ENCODE peak calls at places on chromosome 7, in seven cellular contexts. N is globus pallidus, A is EL, K is osteocyte, U is posterior cingulate gyrus, X is cardiac fibroblast, E is KBM-7. C is an unnamed sample.

GRCh38 chr7:142459557-142459963 is 201.7 kb upstream of the PRSS58 start:
- DNase-seq in N (peak; percentile 60), A (peak; percentile 84), K (peak; percentile 69), U (no peak), X (peak; percentile 79), E (peak; percentile 55), C (peak; percentile 50)

GRCh38 chr7:112510032-112510742 is 29.4 kb downstream of the LSMEM1 start:
- DNase-seq in N (no peak), A (peak; percentile 64), K (no peak), U (no peak), X (peak; percentile 60), E (peak; percentile 53), C (no peak)

GRCh38 chr7:81715984-81716588 is 53.8 kb downstream of the HGF start:
- DNase-seq in N (no peak), A (peak; percentile 59), K (no peak), U (no peak), X (peak; percentile 58), E (no peak), C (no peak)

GRCh38 chr7:130272456-130273080 is 5.9 kb downstream of the CPA2 start:
- DNase-seq in N (peak; percentile 41), A (no peak), K (no peak), U (peak; percentile 81), X (no peak), E (peak; percentile 53), C (peak; percentile 11)

GRCh38 chr7:1418505-1419309 is 40.6 kb downstream of the MICALL2 start:
- DNase-seq in N (no peak), A (peak; percentile 31), K (no peak), U (no peak), X (no peak), E (no peak), C (no peak)

GRCh38 chr7:72334066-72334465 is 78.1 kb downstream of the CALN1 start:
- DNase-seq in N (no peak), A (no peak), K (no peak), U (no peak), X (no peak), E (peak; percentile 19), C (no peak)

GRCh38 chr7:29565982-29566746 is 2.5 kb downstream of the PRR15 start:
- DNase-seq in N (no peak), A (peak; percentile 7), K (no peak), U (peak; percentile 89), X (peak; percentile 40), E (no peak), C (no peak)

GRCh38 chr7:92831716-92832622 is 4.4 kb downstream of the CDK6 start:
- DNase-seq in N (no peak), A (peak; percentile 93), K (no peak), U (no peak), X (peak; percentile 75), E (no peak), C (no peak)

GRCh38 chr7:126768836-126769235 is 483.9 kb downstream of the GRM8 start:
- DNase-seq in N (no peak), A (no peak), K (no peak), U (no peak), X (no peak), E (no peak), C (no peak)

GRCh38 chr7:148303295-148304013 is 287.1 kb upstream of the C7orf33 start:
- DNase-seq in N (peak; percentile 31), A (peak; percentile 55), K (peak; percentile 51), U (no peak), X (peak; percentile 86), E (no peak), C (no peak)

GRCh38 chr7:37065779-37066271 is 341.5 kb upstream of the AOAH start:
- DNase-seq in N (no peak), A (no peak), K (no peak), U (no peak), X (peak; percentile 27), E (no peak), C (no peak)

GRCh38 chr7:33024189-33024757 is 38.3 kb downstream of the NT5C3A start:
- DNase-seq in N (no peak), A (no peak), K (no peak), U (no peak), X (no peak), E (no peak), C (no peak)

GRCh38 chr7:140015471-140015970 is 47.2 kb downstream of the PARP12 start:
- DNase-seq in N (no peak), A (no peak), K (no peak), U (peak; percentile 49), X (no peak), E (no peak), C (no peak)

GRCh38 chr7:74231232-74231590 is 21.4 kb downstream of the LAT2 start:
- DNase-seq in N (no peak), A (no peak), K (no peak), U (peak; percentile 69), X (no peak), E (no peak), C (no peak)

GRCh38 chr7:100824499-100825214 is 2.7 kb downstream of the EPHB4 start:
- DNase-seq in N (no peak), A (no peak), K (no peak), U (peak; percentile 53), X (no peak), E (no peak), C (no peak)

GRCh38 chr7:28607179-28607578 is 194.9 kb downstream of the CREB5 start:
- DNase-seq in N (no peak), A (no peak), K (no peak), U (no peak), X (no peak), E (no peak), C (no peak)

GRCh38 chr7:127629268-127629854 is 11.4 kb upstream of the PAX4 start:
- DNase-seq in N (no peak), A (peak; percentile 23), K (no peak), U (no peak), X (no peak), E (peak; percentile 52), C (no peak)

GRCh38 chr7:64888901-64889685 is 14.0 kb upstream of the ZNF273 start:
- DNase-seq in N (no peak), A (peak; percentile 24), K (peak; percentile 83), U (no peak), X (peak; percentile 12), E (no peak), C (no peak)

GRCh38 chr7:132614428-132615076 is 38.3 kb upstream of the PLXNA4 start:
- DNase-seq in N (peak; percentile 19), A (peak; percentile 15), K (no peak), U (peak; percentile 90), X (peak; percentile 43), E (peak; percentile 86), C (no peak)